ENCODE peak calls at places on chromosome 16, in eight cellular contexts. K, W, L, H, T, F, O and J are unnamed samples.

GRCh38 chr16:53992057-53992378 is 288.1 kb downstream of the FTO start:
- ATAC-seq in K (no peak), F (no peak), T (no peak), O (no peak), L (peak; percentile 42), H (no peak), W (no peak), J (no peak)

GRCh38 chr16:1312903-1313302 is 3.5 kb downstream of the UBE2I start:
- ATAC-seq in F (no peak), K (no peak), O (no peak), W (no peak), H (no peak), T (no peak), L (no peak), J (no peak)

GRCh38 chr16:11198817-11199216 is 57.2 kb downstream of the SOCS1 start:
- ATAC-seq in T (no peak), W (peak; percentile 77), F (no peak), L (peak; percentile 7), K (peak; percentile 53), O (no peak), H (peak; percentile 40), J (peak; percentile 37)

GRCh38 chr16:66616592-66616991 is 12.1 kb downstream of the CMTM3 start:
- ATAC-seq in F (no peak), W (no peak), O (peak; percentile 76), H (no peak), L (peak; percentile 28), K (no peak), T (no peak), J (no peak)

GRCh38 chr16:17939052-17939673 is 397.4 kb downstream of the NPIPA8 start:
- ATAC-seq in W (no peak), H (no peak), L (no peak), F (no peak), O (no peak), K (no peak), T (peak; percentile 81), J (no peak)

GRCh38 chr16:11612110-11612981 is 25.6 kb upstream of the LITAF start:
- ATAC-seq in F (peak; percentile 90), W (peak; percentile 76), L (peak; percentile 88), H (peak; percentile 34), T (peak; percentile 63), K (peak; percentile 79), O (peak; percentile 39), J (peak; percentile 42)

GRCh38 chr16:46801428-46802049 is 29.4 kb downstream of the C16orf87 start:
- ATAC-seq in O (no peak), K (peak; percentile 54), H (peak; percentile 62), W (peak; percentile 70), T (no peak), L (peak; percentile 46), F (no peak), J (no peak)

GRCh38 chr16:979859-980594 is 1.5 kb upstream of the SOX8 start:
- ATAC-seq in F (no peak), H (no peak), L (peak; percentile 8), K (no peak), O (peak; percentile 29), W (no peak), T (no peak), J (no peak)

GRCh38 chr16:11408261-11408660 is 63.0 kb downstream of the RMI2 start:
- ATAC-seq in T (no peak), H (no peak), W (no peak), K (peak; percentile 20), L (no peak), F (no peak), O (no peak), J (no peak)

GRCh38 chr16:58654456-58655214 is 25.0 kb upstream of the CNOT1 start:
- ATAC-seq in O (no peak), W (no peak), K (peak; percentile 69), F (no peak), L (peak; percentile 77), T (no peak), H (no peak), J (no peak)

GRCh38 chr16:89971495-89972243 is 23.1 kb downstream of the DEF8 start:
- ATAC-seq in W (peak; percentile 1), T (peak; percentile 7), L (peak; percentile 61), H (peak; percentile 27), F (peak; percentile 35), O (peak; percentile 27), K (peak; percentile 62), J (peak; percentile 3)

GRCh38 chr16:20971420-20971819 is 70.8 kb downstream of the LYRM1 start:
- ATAC-seq in T (no peak), O (no peak), W (no peak), F (no peak), L (no peak), K (no peak), H (no peak), J (no peak)

GRCh38 chr16:79757163-79757562 is 156.6 kb upstream of the MAF start:
- ATAC-seq in T (no peak), W (no peak), K (peak; percentile 95), F (no peak), O (no peak), L (peak; percentile 54), H (no peak), J (no peak)

GRCh38 chr16:35195173-35195863 is 1735.9 kb downstream of the TP53TG3F start:
- ATAC-seq in W (no peak), H (no peak), O (no peak), T (no peak), F (no peak), L (no peak), K (no peak), J (no peak)

GRCh38 chr16:66432429-66432828 is 5.3 kb downstream of the BEAN1 start:
- ATAC-seq in W (no peak), F (no peak), T (no peak), O (no peak), H (no peak), K (no peak), L (no peak), J (no peak)

GRCh38 chr16:89266521-89267134 is 49.1 kb downstream of the ZNF778 start:
- ATAC-seq in W (no peak), H (peak; percentile 25), K (peak; percentile 29), F (no peak), L (no peak), T (no peak), O (no peak), J (no peak)

GRCh38 chr16:49528564-49529150 is 155.1 kb downstream of the C16orf78 start:
- ATAC-seq in O (peak; percentile 5), K (no peak), H (no peak), L (no peak), W (no peak), F (no peak), T (no peak), J (peak; percentile 40)

GRCh38 chr16:17241264-17241835 is 229.4 kb downstream of the XYLT1 start:
- ATAC-seq in W (no peak), H (no peak), K (no peak), O (no peak), T (no peak), L (no peak), F (no peak), J (no peak)

GRCh38 chr16:15996432-15997109 is 47.2 kb downstream of the ABCC1 start:
- ATAC-seq in K (peak; percentile 9), O (no peak), H (peak; percentile 87), T (no peak), F (peak; percentile 49), L (peak; percentile 85), W (peak; percentile 78), J (peak; percentile 74)

GRCh38 chr16:11355862-11356261 is 10.6 kb downstream of the RMI2 start:
- ATAC-seq in F (no peak), H (no peak), L (no peak), W (no peak), O (no peak), T (peak; percentile 5), K (no peak), J (no peak)

GRCh38 chr16:74315059-74315458 is 18.4 kb downstream of the PSMD7 start:
- ATAC-seq in W (no peak), T (no peak), H (no peak), K (no peak), F (no peak), L (no peak), O (no peak), J (no peak)

GRCh38 chr16:24049113-24049512 is 207.0 kb upstream of the CACNG3 start:
- ATAC-seq in O (no peak), L (no peak), K (no peak), W (no peak), H (no peak), F (no peak), T (no peak), J (no peak)

GRCh38 chr16:58608601-58609136 is 21.0 kb downstream of the CNOT1 start:
- ATAC-seq in H (no peak), L (no peak), K (no peak), W (no peak), F (no peak), O (no peak), T (no peak), J (no peak)

GRCh38 chr16:72808754-72809153 is 239.2 kb downstream of the ZFHX3 start:
- ATAC-seq in F (no peak), H (no peak), T (no peak), O (no peak), L (no peak), K (no peak), W (no peak), J (no peak)

GRCh38 chr16:69326172-69326873 is 4.1 kb downstream of the PDF start:
- ATAC-seq in H (no peak), K (no peak), T (no peak), L (peak; percentile 51), O (no peak), F (no peak), W (no peak), J (no peak)
- TF ChIP-seq POLR2AphosphoS5 in H (no peak), K (no peak), T (no peak), L (no peak), O (no peak), F (no peak), W (no peak), J (no peak)

GRCh38 chr16:68469728-68470460 is 21.6 kb upstream of the SMPD3 start:
- ATAC-seq in T (peak; percentile 52), K (no peak), O (no peak), H (no peak), F (peak; percentile 4), W (no peak), L (no peak), J (peak; percentile 27)
- TF ChIP-seq POLR2AphosphoS5 in T (no peak), K (no peak), O (no peak), H (no peak), F (no peak), W (no peak), L (no peak), J (no peak)

GRCh38 chr16:3099732-3100499 is 822 bp upstream of the ZSCAN10 start:
- ATAC-seq in H (peak; percentile 82), K (peak; percentile 95), W (peak; percentile 85), L (peak; percentile 75), O (peak; percentile 27), F (peak; percentile 96), T (peak; percentile 92), J (peak; percentile 87)
- TF ChIP-seq POLR2AphosphoS5 in H (no peak), K (no peak), W (peak; percentile 44), L (peak; percentile 50), O (peak; percentile 97), F (no peak), T (no peak), J (no peak)

DNA sequence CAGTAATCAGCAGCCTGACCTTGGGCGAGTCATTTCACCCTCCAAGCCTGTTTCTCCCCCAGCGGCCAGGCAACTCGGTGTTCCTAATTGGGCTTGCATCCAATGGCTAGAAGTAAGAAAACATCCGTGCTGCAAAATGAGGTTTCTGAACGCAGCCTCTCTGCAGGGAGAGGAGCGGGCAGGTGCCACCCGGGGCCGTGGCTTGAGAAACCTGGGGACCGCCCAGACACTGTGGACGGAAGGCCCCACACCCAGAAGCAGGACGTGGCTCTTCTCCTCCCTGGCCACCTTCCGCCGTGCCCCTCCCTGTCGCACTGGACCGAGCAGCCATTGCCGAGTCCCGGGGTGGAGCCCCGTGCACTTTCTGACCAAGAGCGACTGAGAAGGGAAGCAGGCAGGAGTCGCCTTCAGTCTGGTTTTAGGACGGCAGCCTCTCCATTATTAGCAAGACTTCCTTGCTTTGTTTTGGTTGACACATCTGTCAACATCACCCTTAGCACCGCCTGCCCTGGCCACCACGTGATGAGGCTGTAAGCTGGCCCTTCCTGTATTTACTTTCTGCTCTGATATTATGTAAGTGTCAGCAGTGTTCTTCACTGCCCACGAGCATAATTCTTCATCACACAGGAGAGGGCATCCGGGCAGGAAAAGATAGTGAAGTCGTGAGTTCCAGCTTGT is 785 bp downstream of the HERPUD1 start:
- ATAC-seq in K (peak; percentile 80), W (peak; percentile 43), T (peak; percentile 36), O (peak; percentile 12), L (peak; percentile 68), F (peak; percentile 87), H (peak; percentile 64), J (peak; percentile 69)
- TF ChIP-seq POLR2AphosphoS5 in K (no peak), W (peak; percentile 48), T (peak; percentile 82), O (no peak), L (peak; percentile 63), F (peak; percentile 93), H (no peak), J (peak; percentile 56)